ENCODE peak calls at places on chromosome 7, in ten cellular contexts. One of them, this sample, is unnamed.

GRCh38 chr7:52749880-52750279 is 285.6 kb upstream of the POM121L12 start:
- DNase-seq in thoracic aorta: no peak
- DNase-seq in lung: no peak
- DNase-seq in NB4: peak
- DNase-seq in Karpas-422: no peak
- DNase-seq in hepatocyte: no peak
- DNase-seq in CD4-positive, CD25-positive, alpha-beta regulatory T cell: no peak
- DNase-seq in AG10803: no peak
- DNase-seq in right lobe of liver: no peak
- DNase-seq in HCT116: no peak
- DNase-seq in this sample: peak

GRCh38 chr7:70506463-70506862 is 625.5 kb upstream of the GALNT17 start:
- DNase-seq in thoracic aorta: no peak
- DNase-seq in lung: no peak
- DNase-seq in NB4: peak
- DNase-seq in Karpas-422: peak
- DNase-seq in hepatocyte: peak
- DNase-seq in CD4-positive, CD25-positive, alpha-beta regulatory T cell: no peak
- DNase-seq in AG10803: no peak
- DNase-seq in right lobe of liver: peak
- DNase-seq in HCT116: no peak
- DNase-seq in this sample: no peak

GRCh38 chr7:55366461-55367138 is 1.5 kb downstream of the LANCL2 start:
- DNase-seq in thoracic aorta: no peak
- DNase-seq in lung: no peak
- DNase-seq in NB4: peak
- DNase-seq in Karpas-422: peak
- DNase-seq in hepatocyte: no peak
- DNase-seq in CD4-positive, CD25-positive, alpha-beta regulatory T cell: no peak
- DNase-seq in AG10803: no peak
- DNase-seq in right lobe of liver: no peak
- DNase-seq in HCT116: no peak
- DNase-seq in this sample: peak

GRCh38 chr7:150847536-150847935 is 4.8 kb upstream of the AOC1 start:
- DNase-seq in thoracic aorta: no peak
- DNase-seq in lung: no peak
- DNase-seq in NB4: no peak
- DNase-seq in Karpas-422: no peak
- DNase-seq in hepatocyte: no peak
- DNase-seq in CD4-positive, CD25-positive, alpha-beta regulatory T cell: no peak
- DNase-seq in AG10803: no peak
- DNase-seq in right lobe of liver: no peak
- DNase-seq in HCT116: no peak
- DNase-seq in this sample: no peak

GRCh38 chr7:151553356-151553755 is 33.7 kb upstream of the RHEB start:
- DNase-seq in thoracic aorta: no peak
- DNase-seq in lung: no peak
- DNase-seq in NB4: no peak
- DNase-seq in Karpas-422: no peak
- DNase-seq in hepatocyte: no peak
- DNase-seq in CD4-positive, CD25-positive, alpha-beta regulatory T cell: no peak
- DNase-seq in AG10803: no peak
- DNase-seq in right lobe of liver: no peak
- DNase-seq in HCT116: no peak
- DNase-seq in this sample: no peak

GRCh38 chr7:72099784-72100183 is 312.4 kb downstream of the CALN1 start:
- DNase-seq in thoracic aorta: no peak
- DNase-seq in lung: no peak
- DNase-seq in NB4: no peak
- DNase-seq in Karpas-422: no peak
- DNase-seq in hepatocyte: no peak
- DNase-seq in CD4-positive, CD25-positive, alpha-beta regulatory T cell: no peak
- DNase-seq in AG10803: peak
- DNase-seq in right lobe of liver: no peak
- DNase-seq in HCT116: no peak
- DNase-seq in this sample: no peak

GRCh38 chr7:157464971-157465481 is 128.2 kb downstream of the DNAJB6 start:
- DNase-seq in thoracic aorta: no peak
- DNase-seq in lung: no peak
- DNase-seq in NB4: no peak
- DNase-seq in Karpas-422: no peak
- DNase-seq in hepatocyte: no peak
- DNase-seq in CD4-positive, CD25-positive, alpha-beta regulatory T cell: no peak
- DNase-seq in AG10803: no peak
- DNase-seq in right lobe of liver: peak
- DNase-seq in HCT116: no peak
- DNase-seq in this sample: no peak

GRCh38 chr7:17234398-17235021 is 63.9 kb upstream of the AHR start:
- DNase-seq in thoracic aorta: no peak
- DNase-seq in lung: no peak
- DNase-seq in NB4: peak
- DNase-seq in Karpas-422: peak
- DNase-seq in hepatocyte: peak
- DNase-seq in CD4-positive, CD25-positive, alpha-beta regulatory T cell: peak
- DNase-seq in AG10803: peak
- DNase-seq in right lobe of liver: no peak
- DNase-seq in HCT116: peak
- DNase-seq in this sample: peak

GRCh38 chr7:159056722-159057121 is 87.9 kb downstream of the VIPR2 start:
- DNase-seq in thoracic aorta: no peak
- DNase-seq in lung: no peak
- DNase-seq in NB4: no peak
- DNase-seq in Karpas-422: no peak
- DNase-seq in hepatocyte: no peak
- DNase-seq in CD4-positive, CD25-positive, alpha-beta regulatory T cell: no peak
- DNase-seq in AG10803: no peak
- DNase-seq in right lobe of liver: peak
- DNase-seq in HCT116: no peak
- DNase-seq in this sample: no peak

GRCh38 chr7:159059629-159060028 is 85.0 kb downstream of the VIPR2 start:
- DNase-seq in thoracic aorta: no peak
- DNase-seq in lung: no peak
- DNase-seq in NB4: no peak
- DNase-seq in Karpas-422: no peak
- DNase-seq in hepatocyte: no peak
- DNase-seq in CD4-positive, CD25-positive, alpha-beta regulatory T cell: no peak
- DNase-seq in AG10803: no peak
- DNase-seq in right lobe of liver: no peak
- DNase-seq in HCT116: no peak
- DNase-seq in this sample: no peak

GRCh38 chr7:159060440-159060839 is 84.2 kb downstream of the VIPR2 start:
- DNase-seq in thoracic aorta: no peak
- DNase-seq in lung: no peak
- DNase-seq in NB4: no peak
- DNase-seq in Karpas-422: no peak
- DNase-seq in hepatocyte: no peak
- DNase-seq in CD4-positive, CD25-positive, alpha-beta regulatory T cell: no peak
- DNase-seq in AG10803: no peak
- DNase-seq in right lobe of liver: no peak
- DNase-seq in HCT116: no peak
- DNase-seq in this sample: no peak

GRCh38 chr7:159061209-159061608 is 83.5 kb downstream of the VIPR2 start:
- DNase-seq in thoracic aorta: no peak
- DNase-seq in lung: no peak
- DNase-seq in NB4: no peak
- DNase-seq in Karpas-422: no peak
- DNase-seq in hepatocyte: no peak
- DNase-seq in CD4-positive, CD25-positive, alpha-beta regulatory T cell: no peak
- DNase-seq in AG10803: no peak
- DNase-seq in right lobe of liver: no peak
- DNase-seq in HCT116: no peak
- DNase-seq in this sample: no peak

GRCh38 chr7:159057647-159058046 is 87.0 kb downstream of the VIPR2 start:
- DNase-seq in thoracic aorta: no peak
- DNase-seq in lung: no peak
- DNase-seq in NB4: no peak
- DNase-seq in Karpas-422: no peak
- DNase-seq in hepatocyte: no peak
- DNase-seq in CD4-positive, CD25-positive, alpha-beta regulatory T cell: no peak
- DNase-seq in AG10803: no peak
- DNase-seq in right lobe of liver: peak
- DNase-seq in HCT116: no peak
- DNase-seq in this sample: no peak
- H3K4me3 ChIP-seq in thoracic aorta: no peak
- H3K4me3 ChIP-seq in lung: no peak
- H3K4me3 ChIP-seq in NB4: no peak
- H3K4me3 ChIP-seq in Karpas-422: no peak
- H3K4me3 ChIP-seq in hepatocyte: no peak
- H3K4me3 ChIP-seq in CD4-positive, CD25-positive, alpha-beta regulatory T cell: no peak
- H3K4me3 ChIP-seq in AG10803: no peak
- H3K4me3 ChIP-seq in right lobe of liver: no peak
- H3K4me3 ChIP-seq in HCT116: no peak
- H3K4me3 ChIP-seq in this sample: no peak

GRCh38 chr7:29285451-29285807 is 90.9 kb downstream of the CHN2 start:
- DNase-seq in thoracic aorta: no peak
- DNase-seq in lung: no peak
- DNase-seq in NB4: peak
- DNase-seq in Karpas-422: peak
- DNase-seq in hepatocyte: no peak
- DNase-seq in CD4-positive, CD25-positive, alpha-beta regulatory T cell: no peak
- DNase-seq in AG10803: peak
- DNase-seq in right lobe of liver: no peak
- DNase-seq in HCT116: peak
- DNase-seq in this sample: peak

GRCh38 chr7:29287366-29287765 is 92.8 kb downstream of the CHN2 start:
- DNase-seq in thoracic aorta: no peak
- DNase-seq in lung: no peak
- DNase-seq in NB4: no peak
- DNase-seq in Karpas-422: no peak
- DNase-seq in hepatocyte: no peak
- DNase-seq in CD4-positive, CD25-positive, alpha-beta regulatory T cell: no peak
- DNase-seq in AG10803: peak
- DNase-seq in right lobe of liver: no peak
- DNase-seq in HCT116: peak
- DNase-seq in this sample: no peak

GRCh38 chr7:29284586-29285450 is 90.2 kb downstream of the CHN2 start:
- DNase-seq in thoracic aorta: no peak
- DNase-seq in lung: no peak
- DNase-seq in NB4: peak
- DNase-seq in Karpas-422: no peak
- DNase-seq in hepatocyte: no peak
- DNase-seq in CD4-positive, CD25-positive, alpha-beta regulatory T cell: no peak
- DNase-seq in AG10803: no peak
- DNase-seq in right lobe of liver: peak
- DNase-seq in HCT116: no peak
- DNase-seq in this sample: no peak

GRCh38 chr7:29288534-29289091 is 94.0 kb downstream of the CHN2 start:
- DNase-seq in thoracic aorta: no peak
- DNase-seq in lung: no peak
- DNase-seq in NB4: no peak
- DNase-seq in Karpas-422: no peak
- DNase-seq in hepatocyte: no peak
- DNase-seq in CD4-positive, CD25-positive, alpha-beta regulatory T cell: no peak
- DNase-seq in AG10803: no peak
- DNase-seq in right lobe of liver: no peak
- DNase-seq in HCT116: no peak
- DNase-seq in this sample: no peak

GRCh38 chr7:29285861-29286260 is 91.3 kb downstream of the CHN2 start:
- DNase-seq in thoracic aorta: no peak
- DNase-seq in lung: no peak
- DNase-seq in NB4: no peak
- DNase-seq in Karpas-422: no peak
- DNase-seq in hepatocyte: no peak
- DNase-seq in CD4-positive, CD25-positive, alpha-beta regulatory T cell: no peak
- DNase-seq in AG10803: no peak
- DNase-seq in right lobe of liver: no peak
- DNase-seq in HCT116: no peak
- DNase-seq in this sample: no peak
- H3K4me3 ChIP-seq in thoracic aorta: no peak
- H3K4me3 ChIP-seq in lung: no peak
- H3K4me3 ChIP-seq in NB4: no peak
- H3K4me3 ChIP-seq in Karpas-422: no peak
- H3K4me3 ChIP-seq in hepatocyte: no peak
- H3K4me3 ChIP-seq in CD4-positive, CD25-positive, alpha-beta regulatory T cell: no peak
- H3K4me3 ChIP-seq in AG10803: no peak
- H3K4me3 ChIP-seq in right lobe of liver: no peak
- H3K4me3 ChIP-seq in HCT116: no peak
- H3K4me3 ChIP-seq in this sample: no peak

DNA sequence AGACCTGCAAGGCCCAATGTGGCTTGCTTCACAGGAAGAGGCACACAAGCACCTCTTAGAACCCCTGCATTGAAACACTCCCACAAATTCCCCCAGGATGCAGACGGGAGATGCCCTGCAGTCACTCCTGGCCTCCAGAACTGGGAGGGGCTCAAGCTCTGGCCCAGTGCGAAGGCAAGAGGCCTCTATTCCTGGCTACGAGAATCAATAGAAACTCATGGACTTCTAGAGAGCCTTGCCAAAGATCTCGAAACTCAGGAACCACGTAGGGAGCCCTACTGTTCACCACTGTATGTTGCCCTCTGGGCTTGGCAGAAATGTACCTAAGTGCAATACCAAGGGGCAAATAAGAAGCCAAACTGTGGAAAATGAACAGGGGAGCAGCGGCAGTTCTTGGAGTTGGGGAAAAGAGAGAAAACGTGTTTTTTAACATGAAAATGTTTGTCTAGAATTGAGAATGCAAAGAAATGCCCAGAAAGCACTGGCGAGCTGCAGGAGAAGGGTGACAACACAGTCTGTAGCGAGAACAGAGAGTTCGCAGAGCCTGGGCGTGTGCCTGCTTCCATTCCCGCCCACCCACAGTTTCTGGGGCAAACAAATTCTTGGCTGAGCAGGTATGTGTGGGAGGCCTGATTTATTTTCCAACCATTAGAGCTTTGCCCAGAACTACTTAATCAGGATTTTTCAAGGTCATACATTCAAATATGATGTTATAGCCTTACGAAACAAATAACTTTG is 260.5 kb upstream of the KLF14 start:
- DNase-seq in thoracic aorta: no peak
- DNase-seq in lung: no peak
- DNase-seq in NB4: no peak
- DNase-seq in Karpas-422: no peak
- DNase-seq in hepatocyte: peak
- DNase-seq in CD4-positive, CD25-positive, alpha-beta regulatory T cell: no peak
- DNase-seq in AG10803: no peak
- DNase-seq in right lobe of liver: peak
- DNase-seq in HCT116: no peak
- DNase-seq in this sample: no peak
- H3K4me3 ChIP-seq in thoracic aorta: peak
- H3K4me3 ChIP-seq in lung: no peak
- H3K4me3 ChIP-seq in NB4: no peak
- H3K4me3 ChIP-seq in Karpas-422: peak
- H3K4me3 ChIP-seq in hepatocyte: no peak
- H3K4me3 ChIP-seq in CD4-positive, CD25-positive, alpha-beta regulatory T cell: peak
- H3K4me3 ChIP-seq in AG10803: no peak
- H3K4me3 ChIP-seq in right lobe of liver: no peak
- H3K4me3 ChIP-seq in HCT116: no peak
- H3K4me3 ChIP-seq in this sample: no peak

DNA sequence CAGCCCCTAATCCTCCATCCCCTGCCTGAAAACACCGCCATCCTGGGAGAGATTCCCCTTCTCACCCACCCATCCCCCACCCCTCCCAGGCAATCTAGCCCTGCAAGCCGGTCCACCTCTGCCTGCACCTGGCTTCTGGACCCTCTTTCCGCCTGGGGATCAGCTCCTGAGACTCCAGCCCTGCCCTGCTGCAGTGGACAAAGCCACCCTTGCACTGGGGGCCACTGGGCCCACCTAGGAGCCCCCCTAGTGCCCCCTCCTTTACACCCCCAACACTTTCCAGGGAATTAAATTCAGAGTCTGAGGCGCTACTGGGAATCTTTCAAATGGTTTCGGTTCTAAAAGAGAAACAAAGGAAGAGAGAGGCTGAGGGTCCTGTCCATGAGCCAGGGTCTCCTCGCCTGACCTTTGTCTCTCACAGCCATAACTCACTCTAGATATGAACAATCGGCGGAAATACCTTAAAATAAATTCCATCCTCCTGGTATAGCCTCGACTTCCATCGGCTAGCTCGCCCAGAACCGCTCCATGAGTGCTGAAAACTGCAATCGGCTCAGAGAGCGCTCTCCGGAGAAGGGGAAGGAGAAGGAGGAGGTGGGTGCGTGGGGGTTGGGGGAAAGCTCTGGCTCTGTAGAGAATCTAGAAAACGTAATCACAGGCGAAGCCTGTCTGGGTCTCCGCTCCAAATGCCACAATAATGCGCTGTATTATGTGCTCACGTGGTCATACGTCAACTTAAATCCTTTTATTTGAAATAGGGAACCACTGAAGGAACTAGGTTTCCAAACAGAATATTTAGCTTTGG is 12.7 kb downstream of the HOXA4 start:
- DNase-seq in thoracic aorta: no peak
- DNase-seq in lung: no peak
- DNase-seq in NB4: no peak
- DNase-seq in Karpas-422: no peak
- DNase-seq in hepatocyte: no peak
- DNase-seq in CD4-positive, CD25-positive, alpha-beta regulatory T cell: no peak
- DNase-seq in AG10803: no peak
- DNase-seq in right lobe of liver: no peak
- DNase-seq in HCT116: no peak
- DNase-seq in this sample: no peak
- H3K4me3 ChIP-seq in thoracic aorta: peak
- H3K4me3 ChIP-seq in lung: peak
- H3K4me3 ChIP-seq in NB4: no peak
- H3K4me3 ChIP-seq in Karpas-422: no peak
- H3K4me3 ChIP-seq in hepatocyte: no peak
- H3K4me3 ChIP-seq in CD4-positive, CD25-positive, alpha-beta regulatory T cell: no peak
- H3K4me3 ChIP-seq in AG10803: no peak
- H3K4me3 ChIP-seq in right lobe of liver: no peak
- H3K4me3 ChIP-seq in HCT116: no peak
- H3K4me3 ChIP-seq in this sample: no peak